ENCODE peak calls at places on chromosome 6, in nine cellular contexts. U is spleen; P is AG20443; B is neural crest cell; E is ELR; M is activated CD4-positive, alpha-beta T cell treated with anti-CD3 and anti-CD28 coated beads, Interleukin-2, amount 50 U/mL, for 48 hours; N is effector CD4-positive, alpha-beta T cell; L is cardiac muscle cell; H is HS-27A. I is an unnamed sample.

GRCh38 chr6:100412872-100413271 is 51.8 kb downstream of the SIM1 start:
- DNase-seq in U (no peak), P (no peak), B (no peak), E (no peak), M (no peak), N (no peak), L (no peak), H (no peak), I (no peak)

GRCh38 chr6:71496018-71496800 is 207.6 kb downstream of the OGFRL1 start:
- DNase-seq in U (no peak), P (no peak), B (no peak), E (peak), M (no peak), N (no peak), L (peak), H (no peak), I (no peak)

GRCh38 chr6:76552268-76552667 is 479.8 kb upstream of the IMPG1 start:
- DNase-seq in U (no peak), P (no peak), B (no peak), E (no peak), M (no peak), N (no peak), L (no peak), H (no peak), I (no peak)

GRCh38 chr6:164098857-164099534 is 684.5 kb downstream of the QKI start:
- DNase-seq in U (no peak), P (no peak), B (no peak), E (no peak), M (no peak), N (no peak), L (peak), H (no peak), I (no peak)

GRCh38 chr6:17998442-17998841 is 11.0 kb upstream of the KIF13A start:
- DNase-seq in U (no peak), P (peak), B (no peak), E (peak), M (no peak), N (no peak), L (no peak), H (no peak), I (no peak)

GRCh38 chr6:170292111-170292777 is 1.4 kb upstream of the DLL1 start:
- DNase-seq in U (peak), P (no peak), B (no peak), E (no peak), M (no peak), N (no peak), L (no peak), H (no peak), I (no peak)

GRCh38 chr6:31834704-31835375 is 7.3 kb downstream of the HSPA1B start:
- DNase-seq in U (peak), P (peak), B (peak), E (peak), M (peak), N (peak), L (no peak), H (no peak), I (peak)

GRCh38 chr6:32176476-32177181 is 745 bp upstream of the AGPAT1 start:
- DNase-seq in U (no peak), P (no peak), B (no peak), E (peak), M (no peak), N (no peak), L (peak), H (no peak), I (no peak)

GRCh38 chr6:144331610-144332009 is 46.5 kb downstream of the UTRN start:
- DNase-seq in U (no peak), P (peak), B (no peak), E (peak), M (no peak), N (no peak), L (peak), H (no peak), I (no peak)

GRCh38 chr6:164097557-164098398 is 683.3 kb downstream of the QKI start:
- DNase-seq in U (no peak), P (peak), B (no peak), E (peak), M (no peak), N (no peak), L (peak), H (no peak), I (no peak)

GRCh38 chr6:50851269-50851847 is 32.7 kb downstream of the TFAP2B start:
- DNase-seq in U (no peak), P (no peak), B (no peak), E (no peak), M (no peak), N (no peak), L (no peak), H (no peak), I (no peak)

GRCh38 chr6:8855411-8855810 is 420.1 kb upstream of the SLC35B3 start:
- DNase-seq in U (no peak), P (no peak), B (no peak), E (no peak), M (no peak), N (no peak), L (no peak), H (no peak), I (no peak)

GRCh38 chr6:170279977-170280688 is 10.7 kb downstream of the DLL1 start:
- DNase-seq in U (peak), P (peak), B (no peak), E (peak), M (no peak), N (no peak), L (peak), H (no peak), I (peak)

GRCh38 chr6:124924333-124924759 is 37.9 kb upstream of the RNF217 start:
- DNase-seq in U (no peak), P (no peak), B (no peak), E (no peak), M (no peak), N (no peak), L (peak), H (peak), I (no peak)

GRCh38 chr6:57306273-57306672 is 11.2 kb upstream of the PRIM2 start:
- DNase-seq in U (no peak), P (no peak), B (no peak), E (no peak), M (no peak), N (no peak), L (no peak), H (no peak), I (no peak)

GRCh38 chr6:17281100-17281496 is at the start of gene RBM24:
- DNase-seq in U (no peak), P (peak), B (peak), E (peak), M (peak), N (no peak), L (peak), H (no peak), I (no peak)

GRCh38 chr6:35282472-35282871 is 15.1 kb upstream of the DEF6 start:
- DNase-seq in U (no peak), P (no peak), B (no peak), E (no peak), M (no peak), N (no peak), L (no peak), H (no peak), I (peak)

GRCh38 chr6:39029156-39030011 is 19.2 kb upstream of the GLP1R start:
- DNase-seq in U (no peak), P (peak), B (peak), E (peak), M (peak), N (peak), L (peak), H (no peak), I (no peak)

GRCh38 chr6:149896491-149896890 is 1.4 kb downstream of the RAET1E start:
- DNase-seq in U (peak), P (no peak), B (no peak), E (peak), M (no peak), N (no peak), L (peak), H (peak), I (peak)

GRCh38 chr6:105515054-105515453 is 112.2 kb upstream of the PREP start:
- DNase-seq in U (no peak), P (no peak), B (no peak), E (no peak), M (no peak), N (no peak), L (no peak), H (no peak), I (no peak)

GRCh38 chr6:113719545-113719944 is 137.6 kb upstream of the MARCKS start:
- DNase-seq in U (no peak), P (peak), B (no peak), E (peak), M (no peak), N (no peak), L (no peak), H (no peak), I (no peak)

GRCh38 chr6:130932956-130933355 is 105.8 kb downstream of the SMLR1 start:
- DNase-seq in U (no peak), P (no peak), B (no peak), E (no peak), M (no peak), N (no peak), L (no peak), H (no peak), I (no peak)

GRCh38 chr6:4272996-4273395 is 137.6 kb upstream of the ECI2 start:
- DNase-seq in U (no peak), P (no peak), B (no peak), E (no peak), M (no peak), N (no peak), L (no peak), H (no peak), I (no peak)

GRCh38 chr6:162728177-162728571 is 400 bp downstream of the PACRG start:
- DNase-seq in U (peak), P (peak), B (no peak), E (no peak), M (no peak), N (no peak), L (no peak), H (no peak), I (no peak)

GRCh38 chr6:40170856-40171255 is 236.6 kb upstream of the MOCS1 start:
- DNase-seq in U (no peak), P (no peak), B (no peak), E (no peak), M (no peak), N (no peak), L (no peak), H (no peak), I (no peak)

GRCh38 chr6:683742-684440 is 9.0 kb downstream of the EXOC2 start:
- DNase-seq in U (no peak), P (peak), B (peak), E (peak), M (no peak), N (no peak), L (peak), H (no peak), I (no peak)

GRCh38 chr6:1797801-1798200 is 188.1 kb downstream of the FOXC1 start:
- DNase-seq in U (no peak), P (no peak), B (no peak), E (peak), M (no peak), N (no peak), L (peak), H (no peak), I (no peak)

GRCh38 chr6:1175877-1176276 is 136.0 kb upstream of the FOXQ1 start:
- DNase-seq in U (no peak), P (no peak), B (no peak), E (no peak), M (no peak), N (no peak), L (no peak), H (no peak), I (no peak)